ENCODE peak calls at places on chromosomes 16 and 17, in eight cellular contexts. One of them, this sample, is unnamed.

GRCh38 chr16:31196324-31197088 is 6.1 kb downstream of the PYCARD start:
- DNase-seq in ovary: no peak
- DNase-seq in lower leg skin: no peak
- DNase-seq in stomach: no peak
- DNase-seq in suprapubic skin: no peak
- DNase-seq in A549: no peak
- DNase-seq in NB4: peak; percentile 58
- DNase-seq in body of pancreas: no peak
- DNase-seq in this sample: no peak

GRCh38 chr17:78882546-78883089 is 20.4 kb downstream of the CEP295NL start:
- DNase-seq in ovary: no peak
- DNase-seq in lower leg skin: peak; percentile 93
- DNase-seq in stomach: no peak
- DNase-seq in suprapubic skin: no peak
- DNase-seq in A549: no peak
- DNase-seq in NB4: peak; percentile 79
- DNase-seq in body of pancreas: no peak
- DNase-seq in this sample: no peak

GRCh38 chr16:81697321-81697885 is 81.7 kb upstream of the PLCG2 start:
- DNase-seq in ovary: no peak
- DNase-seq in lower leg skin: no peak
- DNase-seq in stomach: peak; percentile 65
- DNase-seq in suprapubic skin: no peak
- DNase-seq in A549: peak; percentile 59
- DNase-seq in NB4: peak; percentile 77
- DNase-seq in body of pancreas: peak; percentile 53
- DNase-seq in this sample: no peak

GRCh38 chr16:50797456-50797855 is 55.6 kb downstream of the CYLD start:
- DNase-seq in ovary: no peak
- DNase-seq in lower leg skin: no peak
- DNase-seq in stomach: no peak
- DNase-seq in suprapubic skin: no peak
- DNase-seq in A549: no peak
- DNase-seq in NB4: no peak
- DNase-seq in body of pancreas: no peak
- DNase-seq in this sample: no peak

GRCh38 chr17:56914641-56915263 is 903 bp upstream of the TRIM25 start:
- DNase-seq in ovary: no peak
- DNase-seq in lower leg skin: no peak
- DNase-seq in stomach: no peak
- DNase-seq in suprapubic skin: no peak
- DNase-seq in A549: no peak
- DNase-seq in NB4: no peak
- DNase-seq in body of pancreas: no peak
- DNase-seq in this sample: no peak

GRCh38 chr17:82300707-82301270 is 16.6 kb downstream of the CD7 start:
- DNase-seq in ovary: peak; percentile 65
- DNase-seq in lower leg skin: peak; percentile 94
- DNase-seq in stomach: peak; percentile 77
- DNase-seq in suprapubic skin: no peak
- DNase-seq in A549: peak; percentile 84
- DNase-seq in NB4: peak; percentile 73
- DNase-seq in body of pancreas: peak; percentile 74
- DNase-seq in this sample: peak; percentile 43

GRCh38 chr16:67243481-67243880 is 3.8 kb downstream of the FHOD1 start:
- DNase-seq in ovary: no peak
- DNase-seq in lower leg skin: no peak
- DNase-seq in stomach: no peak
- DNase-seq in suprapubic skin: no peak
- DNase-seq in A549: no peak
- DNase-seq in NB4: no peak
- DNase-seq in body of pancreas: no peak
- DNase-seq in this sample: no peak

GRCh38 chr16:48047755-48048154 is 108.0 kb downstream of the ABCC12 start:
- DNase-seq in ovary: no peak
- DNase-seq in lower leg skin: peak; percentile 18
- DNase-seq in stomach: no peak
- DNase-seq in suprapubic skin: no peak
- DNase-seq in A549: no peak
- DNase-seq in NB4: no peak
- DNase-seq in body of pancreas: no peak
- DNase-seq in this sample: no peak

GRCh38 chr16:62661435-62661834 is 625.2 kb upstream of the CDH8 start:
- DNase-seq in ovary: no peak
- DNase-seq in lower leg skin: no peak
- DNase-seq in stomach: no peak
- DNase-seq in suprapubic skin: no peak
- DNase-seq in A549: no peak
- DNase-seq in NB4: no peak
- DNase-seq in body of pancreas: no peak
- DNase-seq in this sample: no peak

GRCh38 chr16:89323120-89323960 is 105.8 kb downstream of the ZNF778 start:
- DNase-seq in ovary: no peak
- DNase-seq in lower leg skin: no peak
- DNase-seq in stomach: no peak
- DNase-seq in suprapubic skin: no peak
- DNase-seq in A549: no peak
- DNase-seq in NB4: no peak
- DNase-seq in body of pancreas: peak; percentile 8
- DNase-seq in this sample: no peak

GRCh38 chr16:86702824-86703588 is 124.7 kb downstream of the FOXL1 start:
- DNase-seq in ovary: no peak
- DNase-seq in lower leg skin: no peak
- DNase-seq in stomach: no peak
- DNase-seq in suprapubic skin: no peak
- DNase-seq in A549: no peak
- DNase-seq in NB4: no peak
- DNase-seq in body of pancreas: no peak
- DNase-seq in this sample: no peak

GRCh38 chr17:74452841-74453661 is 13.4 kb upstream of the CD300A start:
- DNase-seq in ovary: peak; percentile 73
- DNase-seq in lower leg skin: no peak
- DNase-seq in stomach: no peak
- DNase-seq in suprapubic skin: no peak
- DNase-seq in A549: no peak
- DNase-seq in NB4: no peak
- DNase-seq in body of pancreas: peak; percentile 47
- DNase-seq in this sample: no peak

GRCh38 chr17:28030386-28030785 is 12.1 kb upstream of the NLK start:
- DNase-seq in ovary: no peak
- DNase-seq in lower leg skin: no peak
- DNase-seq in stomach: no peak
- DNase-seq in suprapubic skin: no peak
- DNase-seq in A549: no peak
- DNase-seq in NB4: no peak
- DNase-seq in body of pancreas: peak; percentile 82
- DNase-seq in this sample: no peak

GRCh38 chr17:78675316-78675616 is 98.1 kb upstream of the DNAH17 start:
- DNase-seq in ovary: no peak
- DNase-seq in lower leg skin: no peak
- DNase-seq in stomach: no peak
- DNase-seq in suprapubic skin: no peak
- DNase-seq in A549: no peak
- DNase-seq in NB4: no peak
- DNase-seq in body of pancreas: no peak
- DNase-seq in this sample: no peak

GRCh38 chr16:50591800-50592771 is 43.9 kb downstream of the NKD1 start:
- DNase-seq in ovary: peak; percentile 80
- DNase-seq in lower leg skin: peak; percentile 90
- DNase-seq in stomach: peak; percentile 37
- DNase-seq in suprapubic skin: no peak
- DNase-seq in A549: no peak
- DNase-seq in NB4: no peak
- DNase-seq in body of pancreas: peak; percentile 98
- DNase-seq in this sample: no peak

GRCh38 chr16:72317378-72317777 is 145.4 kb upstream of the PMFBP1 start:
- DNase-seq in ovary: no peak
- DNase-seq in lower leg skin: no peak
- DNase-seq in stomach: no peak
- DNase-seq in suprapubic skin: no peak
- DNase-seq in A549: no peak
- DNase-seq in NB4: no peak
- DNase-seq in body of pancreas: no peak
- DNase-seq in this sample: no peak

GRCh38 chr16:67264277-67264676 is 15.1 kb upstream of the PLEKHG4 start:
- DNase-seq in ovary: no peak
- DNase-seq in lower leg skin: no peak
- DNase-seq in stomach: no peak
- DNase-seq in suprapubic skin: no peak
- DNase-seq in A549: no peak
- DNase-seq in NB4: peak; percentile 47
- DNase-seq in body of pancreas: no peak
- DNase-seq in this sample: no peak

GRCh38 chr17:4635823-4636375 is 5.6 kb downstream of the ALOX15 start:
- DNase-seq in ovary: no peak
- DNase-seq in lower leg skin: no peak
- DNase-seq in stomach: no peak
- DNase-seq in suprapubic skin: no peak
- DNase-seq in A549: no peak
- DNase-seq in NB4: peak; percentile 84
- DNase-seq in body of pancreas: no peak
- DNase-seq in this sample: no peak
- H3K4me3 ChIP-seq in ovary: no peak overlapping the region
- H3K4me3 ChIP-seq in lower leg skin: no peak overlapping the region
- H3K4me3 ChIP-seq in stomach: no peak overlapping the region
- H3K4me3 ChIP-seq in suprapubic skin: no peak overlapping the region
- H3K4me3 ChIP-seq in A549: no peak overlapping the region
- H3K4me3 ChIP-seq in NB4: peak overlapping the region; percentile 28
- H3K4me3 ChIP-seq in body of pancreas: no peak overlapping the region
- H3K4me3 ChIP-seq in this sample: no peak overlapping the region

GRCh38 chr17:80585880-80586279 is 41.2 kb downstream of the RPTOR start:
- DNase-seq in ovary: no peak
- DNase-seq in lower leg skin: peak; percentile 37
- DNase-seq in stomach: no peak
- DNase-seq in suprapubic skin: no peak
- DNase-seq in A549: no peak
- DNase-seq in NB4: peak; percentile 68
- DNase-seq in body of pancreas: no peak
- DNase-seq in this sample: no peak

GRCh38 chr17:80584171-80584905 is 39.7 kb downstream of the RPTOR start:
- DNase-seq in ovary: no peak
- DNase-seq in lower leg skin: peak; percentile 57
- DNase-seq in stomach: no peak
- DNase-seq in suprapubic skin: no peak
- DNase-seq in A549: no peak
- DNase-seq in NB4: no peak
- DNase-seq in body of pancreas: no peak
- DNase-seq in this sample: no peak

GRCh38 chr17:80591788-80592187 is 47.1 kb downstream of the RPTOR start:
- DNase-seq in ovary: no peak
- DNase-seq in lower leg skin: peak; percentile 3
- DNase-seq in stomach: no peak
- DNase-seq in suprapubic skin: no peak
- DNase-seq in A549: no peak
- DNase-seq in NB4: no peak
- DNase-seq in body of pancreas: no peak
- DNase-seq in this sample: no peak

GRCh38 chr17:80588687-80589086 is 44.0 kb downstream of the RPTOR start:
- DNase-seq in ovary: no peak
- DNase-seq in lower leg skin: no peak
- DNase-seq in stomach: no peak
- DNase-seq in suprapubic skin: no peak
- DNase-seq in A549: no peak
- DNase-seq in NB4: no peak
- DNase-seq in body of pancreas: no peak
- DNase-seq in this sample: no peak

GRCh38 chr17:80586464-80587228 is 42.0 kb downstream of the RPTOR start:
- DNase-seq in ovary: no peak
- DNase-seq in lower leg skin: peak; percentile 62
- DNase-seq in stomach: no peak
- DNase-seq in suprapubic skin: no peak
- DNase-seq in A549: no peak
- DNase-seq in NB4: peak; percentile 76
- DNase-seq in body of pancreas: peak; percentile 42
- DNase-seq in this sample: no peak
- TF ChIP-seq POLR2A in ovary: no peak
- TF ChIP-seq POLR2A in lower leg skin: no peak
- TF ChIP-seq POLR2A in stomach: no peak
- TF ChIP-seq POLR2A in suprapubic skin: no peak
- TF ChIP-seq POLR2A in A549: no peak
- TF ChIP-seq POLR2A in NB4: no peak
- TF ChIP-seq POLR2A in body of pancreas: no peak
- TF ChIP-seq POLR2A in this sample: no peak

GRCh38 chr16:83898463-83899271 is at the start of gene MLYCD:
- DNase-seq in ovary: peak; percentile 92
- DNase-seq in lower leg skin: peak; percentile 95
- DNase-seq in stomach: peak; percentile 94
- DNase-seq in suprapubic skin: peak; percentile 89
- DNase-seq in A549: peak; percentile 86
- DNase-seq in NB4: peak; percentile 87
- DNase-seq in body of pancreas: peak; percentile 97
- DNase-seq in this sample: peak; percentile 69

GRCh38 chr16:83901101-83901500 is 2.2 kb downstream of the MLYCD start:
- DNase-seq in ovary: no peak
- DNase-seq in lower leg skin: no peak
- DNase-seq in stomach: no peak
- DNase-seq in suprapubic skin: no peak
- DNase-seq in A549: no peak
- DNase-seq in NB4: no peak
- DNase-seq in body of pancreas: no peak
- DNase-seq in this sample: no peak

GRCh38 chr16:83899272-83899897 is 470 bp downstream of the MLYCD start:
- DNase-seq in ovary: peak; percentile 65
- DNase-seq in lower leg skin: peak; percentile 88
- DNase-seq in stomach: peak; percentile 61
- DNase-seq in suprapubic skin: no peak
- DNase-seq in A549: peak; percentile 31
- DNase-seq in NB4: peak; percentile 84
- DNase-seq in body of pancreas: peak; percentile 54
- DNase-seq in this sample: no peak

GRCh38 chr16:83900611-83901010 is 1.7 kb downstream of the MLYCD start:
- DNase-seq in ovary: no peak
- DNase-seq in lower leg skin: no peak
- DNase-seq in stomach: no peak
- DNase-seq in suprapubic skin: no peak
- DNase-seq in A549: no peak
- DNase-seq in NB4: no peak
- DNase-seq in body of pancreas: no peak
- DNase-seq in this sample: no peak

DNA sequence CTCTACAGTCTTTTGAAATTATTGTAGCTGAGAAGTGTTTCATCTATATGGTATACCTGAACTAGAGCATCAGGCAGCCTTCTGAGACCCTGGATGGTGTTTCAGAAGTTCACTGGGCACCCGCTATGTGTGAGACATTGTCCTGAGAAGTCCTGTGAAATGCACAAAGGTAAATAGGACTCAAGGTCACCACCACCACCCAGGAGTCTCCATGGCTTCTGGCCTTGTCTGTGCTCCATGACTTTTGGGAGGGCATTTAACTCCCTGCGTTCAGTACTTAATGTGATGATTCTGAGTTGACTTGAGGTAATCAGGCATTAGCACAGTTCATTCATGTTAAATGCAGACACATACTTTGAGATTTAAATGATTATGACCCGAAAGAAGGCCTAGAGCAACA is 1.1 kb downstream of the MLYCD start:
- DNase-seq in ovary: no peak
- DNase-seq in lower leg skin: no peak
- DNase-seq in stomach: no peak
- DNase-seq in suprapubic skin: no peak
- DNase-seq in A549: no peak
- DNase-seq in NB4: peak; percentile 14
- DNase-seq in body of pancreas: peak; percentile 50
- DNase-seq in this sample: no peak
- H3K4me3 ChIP-seq in ovary: peak overlapping the region; percentile 97
- H3K4me3 ChIP-seq in lower leg skin: no peak overlapping the region
- H3K4me3 ChIP-seq in stomach: peak overlapping the region; percentile 88
- H3K4me3 ChIP-seq in suprapubic skin: peak overlapping the region; percentile 94
- H3K4me3 ChIP-seq in A549: peak overlapping the region; percentile 63
- H3K4me3 ChIP-seq in NB4: peak overlapping the region; percentile 68
- H3K4me3 ChIP-seq in body of pancreas: peak overlapping the region; percentile 76
- H3K4me3 ChIP-seq in this sample: peak overlapping the region; percentile 93

GRCh38 chr16:27223226-27223610 is 19.9 kb downstream of the KDM8 start:
- DNase-seq in ovary: no peak
- DNase-seq in lower leg skin: no peak
- DNase-seq in stomach: no peak
- DNase-seq in suprapubic skin: no peak
- DNase-seq in A549: no peak
- DNase-seq in NB4: no peak
- DNase-seq in body of pancreas: no peak
- DNase-seq in this sample: no peak
- TF ChIP-seq POLR2A in ovary: no peak
- TF ChIP-seq POLR2A in lower leg skin: no peak
- TF ChIP-seq POLR2A in stomach: no peak
- TF ChIP-seq POLR2A in suprapubic skin: no peak
- TF ChIP-seq POLR2A in A549: no peak
- TF ChIP-seq POLR2A in NB4: no peak
- TF ChIP-seq POLR2A in body of pancreas: no peak
- TF ChIP-seq POLR2A in this sample: no peak